ENCODE peak calls at places on chromosome 2, in five cellular contexts. P is IMR-90, C is tibial nerve, S is fibroblast of lung, A is mucosa of descending colon. U is an unnamed sample.

GRCh38 chr2:7530001-7530400 is 612.8 kb downstream of the RNF144A start:
- DNase-seq in P (no peak), C (no peak), S (no peak), A (no peak), U (no peak)

GRCh38 chr2:63614448-63614968 is 25.7 kb downstream of the MDH1 start:
- DNase-seq in P (peak; percentile 61), C (no peak), S (no peak), A (no peak), U (no peak)

GRCh38 chr2:76692896-76693295 is 829.3 kb downstream of the LRRTM4 start:
- DNase-seq in P (no peak), C (no peak), S (no peak), A (no peak), U (no peak)

GRCh38 chr2:167653131-167653530 is 594.3 kb downstream of the STK39 start:
- DNase-seq in P (no peak), C (no peak), S (no peak), A (no peak), U (no peak)

GRCh38 chr2:85110991-85111560 is 22.1 kb upstream of the TCF7L1 start:
- DNase-seq in P (peak; percentile 18), C (no peak), S (no peak), A (no peak), U (no peak)

GRCh38 chr2:235999011-235999410 is 169.2 kb downstream of the GBX2 start:
- DNase-seq in P (no peak), C (no peak), S (no peak), A (no peak), U (no peak)

GRCh38 chr2:30113617-30114293 is 33.1 kb upstream of the YPEL5 start:
- DNase-seq in P (peak; percentile 93), C (no peak), S (peak; percentile 85), A (no peak), U (no peak)

GRCh38 chr2:144830543-144830942 is 310.6 kb upstream of the ZEB2 start:
- DNase-seq in P (no peak), C (no peak), S (no peak), A (no peak), U (no peak)

GRCh38 chr2:168632733-168633132 is 169.7 kb upstream of the NOSTRIN start:
- DNase-seq in P (peak; percentile 59), C (no peak), S (peak; percentile 84), A (no peak), U (no peak)

GRCh38 chr2:207226671-207227061 is 60.9 kb upstream of the KLF7 start:
- DNase-seq in P (no peak), C (no peak), S (no peak), A (no peak), U (no peak)

GRCh38 chr2:219561179-219562048 is 9.9 kb downstream of the OBSL1 start:
- DNase-seq in P (no peak), C (no peak), S (no peak), A (no peak), U (no peak)

GRCh38 chr2:207073791-207074678 is 91.7 kb downstream of the KLF7 start:
- DNase-seq in P (peak; percentile 12), C (no peak), S (peak; percentile 26), A (no peak), U (no peak)

GRCh38 chr2:54038835-54039234 is 68.0 kb upstream of the PSME4 start:
- DNase-seq in P (no peak), C (no peak), S (no peak), A (no peak), U (no peak)

GRCh38 chr2:1238571-1239138 is 174.6 kb upstream of the TPO start:
- DNase-seq in P (no peak), C (no peak), S (no peak), A (no peak), U (no peak)

GRCh38 chr2:65686928-65687521 is 254.6 kb upstream of the SPRED2 start:
- DNase-seq in P (no peak), C (no peak), S (no peak), A (no peak), U (no peak)

GRCh38 chr2:148828941-148829340 is 46.1 kb upstream of the KIF5C start:
- DNase-seq in P (no peak), C (no peak), S (no peak), A (no peak), U (no peak)

GRCh38 chr2:126543081-126543480 is 112.9 kb upstream of the GYPC start:
- DNase-seq in P (no peak), C (no peak), S (peak; percentile 5), A (no peak), U (no peak)

GRCh38 chr2:231395188-231396057 is at the start of gene B3GNT7:
- DNase-seq in P (no peak), C (no peak), S (no peak), A (peak; percentile 83), U (peak; percentile 85)

GRCh38 chr2:15357922-15358321 is 203.2 kb downstream of the NBAS start:
- DNase-seq in P (no peak), C (no peak), S (no peak), A (no peak), U (no peak)

GRCh38 chr2:164538250-164538866 is 82.9 kb downstream of the GRB14 start:
- DNase-seq in P (peak; percentile 29), C (no peak), S (peak; percentile 27), A (no peak), U (no peak)

GRCh38 chr2:167729911-167730310 is 517.5 kb downstream of the STK39 start:
- DNase-seq in P (no peak), C (no peak), S (no peak), A (no peak), U (no peak)

GRCh38 chr2:142170847-142171246 is 40.0 kb upstream of the LRP1B start:
- DNase-seq in P (no peak), C (no peak), S (no peak), A (no peak), U (no peak)

GRCh38 chr2:207767461-207768167 is 2.1 kb downstream of the FZD5 start:
- DNase-seq in P (no peak), C (peak; percentile 14), S (peak; percentile 18), A (peak; percentile 79), U (peak; percentile 75)

GRCh38 chr2:188665196-188665595 is 309.0 kb upstream of the COL3A1 start:
- DNase-seq in P (peak; percentile 55), C (no peak), S (no peak), A (no peak), U (no peak)

GRCh38 chr2:190256087-190256486 is 63.5 kb downstream of the HIBCH start:
- DNase-seq in P (no peak), C (no peak), S (no peak), A (no peak), U (no peak)

GRCh38 chr2:43467889-43468288 is 127.9 kb downstream of the THADA start:
- DNase-seq in P (peak; percentile 63), C (no peak), S (peak; percentile 57), A (no peak), U (no peak)

GRCh38 chr2:177633910-177634294 is 241.3 kb downstream of the AGPS start:
- DNase-seq in P (no peak), C (no peak), S (no peak), A (no peak), U (no peak)

GRCh38 chr2:70785137-70785911 is 5.1 kb downstream of the FIGLA start:
- DNase-seq in P (no peak), C (no peak), S (peak; percentile 6), A (no peak), U (no peak)

GRCh38 chr2:189163889-189164288 is 15.7 kb downstream of the COL5A2 start:
- DNase-seq in P (peak; percentile 85), C (no peak), S (peak; percentile 63), A (no peak), U (no peak)

GRCh38 chr2:216636570-216637450 is 3.6 kb downstream of the IGFBP2 start:
- DNase-seq in P (peak; percentile 37), C (no peak), S (peak; percentile 56), A (peak; percentile 85), U (no peak)

GRCh38 chr2:206396216-206396615 is 47.1 kb upstream of the ADAM23 start:
- DNase-seq in P (no peak), C (no peak), S (no peak), A (no peak), U (no peak)

DNA sequence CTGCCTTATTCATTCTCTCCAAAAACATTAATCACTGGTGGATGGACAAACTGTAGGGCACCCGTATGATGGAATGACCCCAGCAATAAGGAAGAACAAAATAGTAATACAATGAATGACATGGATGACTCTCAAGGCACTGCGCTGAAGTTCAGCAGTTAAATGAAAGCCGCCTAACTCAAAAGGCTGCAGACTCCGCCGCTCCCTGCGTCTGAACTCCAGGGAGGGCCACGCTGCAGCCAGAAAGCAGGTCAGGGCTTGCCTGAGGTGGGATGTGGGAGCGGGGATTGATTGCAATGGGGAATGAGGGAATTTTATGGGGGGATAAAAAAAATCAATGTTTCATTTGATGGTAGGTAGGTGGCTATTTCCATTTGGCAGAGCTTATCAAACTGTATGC is 86.5 kb upstream of the LAPTM4A start:
- DNase-seq in P (no peak), C (no peak), S (no peak), A (no peak), U (no peak)
- H3K4me3 ChIP-seq in P (no peak overlapping the region), C (no peak overlapping the region), S (no peak overlapping the region), A (no peak overlapping the region), U (no peak overlapping the region)

GRCh38 chr2:151947524-151948165 is 119.4 kb upstream of the ARL5A start:
- DNase-seq in P (no peak), C (no peak), S (no peak), A (no peak), U (no peak)
- TF ChIP-seq CTCF in P (no peak), C (no peak), S (no peak), A (no peak), U (peak; percentile 22)

DNA sequence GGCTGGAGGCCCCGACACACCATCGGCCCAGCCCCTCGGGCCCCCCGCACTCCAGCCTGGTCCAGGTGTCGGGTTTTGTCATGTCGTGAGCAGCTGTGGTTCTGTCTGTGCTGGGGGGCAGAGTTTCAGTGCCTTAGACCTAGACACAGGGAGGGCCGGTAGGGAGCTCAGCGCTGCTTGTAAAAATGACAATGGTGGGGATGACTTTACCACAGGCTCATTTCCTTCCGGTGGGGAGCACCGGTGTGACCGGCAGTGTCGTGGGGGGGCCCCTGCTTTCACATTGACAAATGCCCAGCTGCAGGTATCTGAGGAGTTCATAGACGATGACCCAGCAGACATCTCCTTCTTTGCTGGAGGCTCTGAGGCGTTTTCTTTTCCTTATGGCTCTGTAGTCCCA is 66.9 kb downstream of the STK25 start:
- DNase-seq in P (no peak), C (no peak), S (no peak), A (no peak), U (no peak)
- H3K9me3 ChIP-seq in P (no peaks in the 10 kb centered on the region), C (no peaks in the 10 kb centered on the region), S (no peaks in the 10 kb centered on the region), A (no peaks in the 10 kb centered on the region), U (no peaks in the 10 kb centered on the region)

DNA sequence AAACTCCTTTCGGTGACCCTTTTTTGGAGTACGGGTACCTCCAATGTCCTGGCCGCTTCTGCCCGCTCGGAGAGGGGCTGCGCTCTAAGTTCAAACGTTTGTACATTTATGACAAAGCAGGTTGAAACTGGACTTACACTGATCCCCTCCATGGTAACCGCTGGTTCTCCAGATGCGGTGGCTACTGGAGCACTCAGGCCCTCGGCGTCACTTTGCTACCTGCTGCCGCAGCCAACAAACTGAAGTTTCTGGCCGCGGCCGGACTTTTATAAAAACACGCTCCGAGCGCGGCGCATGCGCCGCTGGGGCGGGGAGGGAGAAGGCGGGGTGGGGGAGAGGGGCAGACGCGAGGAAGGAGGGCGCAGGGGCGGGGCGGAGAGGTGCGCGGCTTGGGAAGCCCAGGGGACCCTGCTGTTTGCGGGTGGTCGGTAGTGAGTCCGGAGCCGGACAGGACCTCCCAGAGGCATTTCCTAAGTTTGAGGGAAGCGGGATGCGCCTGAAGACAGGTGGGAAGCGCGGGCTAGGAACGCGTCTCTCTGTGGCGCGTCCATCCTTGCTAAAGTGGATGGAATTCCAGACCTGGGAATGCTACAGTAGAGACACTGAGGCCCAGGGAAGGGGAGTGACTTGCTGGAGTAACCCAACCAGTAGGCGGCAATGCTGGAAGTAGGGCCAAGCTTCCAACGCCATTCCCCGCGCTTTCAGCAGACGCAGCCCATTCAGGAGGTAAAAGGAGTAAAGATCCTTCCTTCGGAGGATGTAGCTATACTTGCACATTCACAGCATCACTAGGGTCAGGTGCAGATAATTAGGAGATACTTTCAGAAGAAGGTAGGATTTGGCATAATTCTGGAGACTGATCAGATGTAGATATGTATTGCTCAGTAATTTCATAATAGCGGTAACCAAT is at the start of gene CXCR4:
- DNase-seq in P (peak; percentile 2), C (peak; percentile 37), S (peak; percentile 28), A (peak; percentile 86), U (peak; percentile 96)
- H3K4me3 ChIP-seq in P (peak within 1 kb of the TSS; percentile 31), C (peak within 1 kb of the TSS; percentile 58), S (peak within 1 kb of the TSS; percentile 25), A (peak within 1 kb of the TSS; percentile 35), U (peak within 1 kb of the TSS; percentile 72)